ENCODE peak calls at places on chromosome 12, in five cellular contexts. J is HFFc6, H is T-cell, L is iPS DF 19.7, N is Calu3. O is an unnamed sample.

GRCh38 chr12:93550748-93551611 is 21.5 kb upstream of the SOCS2 start:
- DNase-seq in N (no peak), H (no peak), J (no peak), L (no peak), O (no peak)

GRCh38 chr12:77847060-77847541 is 16.4 kb downstream of the NAV3 start:
- DNase-seq in J (no peak), H (no peak), N (no peak), L (no peak), O (no peak)

GRCh38 chr12:70645494-70646317 is 8.5 kb upstream of the PTPRB start:
- DNase-seq in N (peak), J (peak), H (no peak), L (peak), O (no peak)

GRCh38 chr12:3882896-3883564 is 9.8 kb upstream of the PARP11 start:
- DNase-seq in N (no peak), H (no peak), J (no peak), L (no peak), O (no peak)

GRCh38 chr12:14618990-14619389 is 51.3 kb upstream of the PLBD1 start:
- DNase-seq in J (no peak), L (no peak), N (peak), H (no peak), O (no peak)

GRCh38 chr12:50992814-50993213 is 33.4 kb downstream of the SLC11A2 start:
- DNase-seq in H (no peak), J (no peak), N (no peak), L (no peak), O (no peak)

GRCh38 chr12:92942905-92943304 is 13.8 kb upstream of the EEA1 start:
- DNase-seq in N (peak), L (no peak), J (peak), H (no peak), O (no peak)

GRCh38 chr12:128267651-128268347 is 829 bp downstream of the TMEM132C start:
- DNase-seq in N (no peak), H (no peak), L (no peak), J (no peak), O (no peak)